ENCODE peak calls at places on chromosomes 12 and 14, in eight cellular contexts. C, S, T, H, P, I, B and U are unnamed samples.

GRCh38 chr12:70196732-70197361 is 46.4 kb upstream of the CNOT2 start:
- DNase-seq in C (no peak), S (no peak), T (no peak), H (no peak), P (no peak), I (no peak), B (no peak), U (no peak)

GRCh38 chr12:113305281-113305856 is 29.5 kb downstream of the SLC8B1 start:
- DNase-seq in C (no peak), S (no peak), T (no peak), H (no peak), P (no peak), I (no peak), B (no peak), U (no peak)

GRCh38 chr12:70815866-70816470 is 104.6 kb downstream of the PTPRR start:
- DNase-seq in C (no peak), S (no peak), T (no peak), H (no peak), P (no peak), I (no peak), B (no peak), U (no peak)

GRCh38 chr12:132189378-132190011 is 45.2 kb downstream of the NOC4L start:
- DNase-seq in C (peak), S (peak), T (peak), H (peak), P (peak), I (peak), B (peak), U (peak)

GRCh38 chr12:112008918-112009317 is 4.0 kb downstream of the TMEM116 start:
- DNase-seq in C (no peak), S (no peak), T (no peak), H (no peak), P (no peak), I (no peak), B (no peak), U (no peak)

GRCh38 chr14:54625158-54625557 is 58.2 kb downstream of the SAMD4A start:
- DNase-seq in C (no peak), S (no peak), T (no peak), H (no peak), P (no peak), I (no peak), B (no peak), U (no peak)

GRCh38 chr12:42484996-42485395 is 104.5 kb downstream of the PRICKLE1 start:
- DNase-seq in C (no peak), S (no peak), T (no peak), H (no peak), P (no peak), I (no peak), B (no peak), U (no peak)

GRCh38 chr12:102496571-102496970 is 16.2 kb upstream of the IGF1 start:
- DNase-seq in C (no peak), S (no peak), T (no peak), H (no peak), P (no peak), I (no peak), B (no peak), U (no peak)

GRCh38 chr12:39672976-39673375 is 53.4 kb upstream of the ABCD2 start:
- DNase-seq in C (no peak), S (no peak), T (no peak), H (no peak), P (no peak), I (no peak), B (no peak), U (no peak)

GRCh38 chr12:105907982-105908381 is 230.8 kb downstream of the NUAK1 start:
- DNase-seq in C (no peak), S (no peak), T (no peak), H (no peak), P (no peak), I (no peak), B (no peak), U (no peak)

GRCh38 chr12:49548822-49549648 is 10.2 kb downstream of the KCNH3 start:
- DNase-seq in C (no peak), S (peak), T (no peak), H (peak), P (no peak), I (peak), B (no peak), U (no peak)

GRCh38 chr12:76266797-76267196 is 81.4 kb downstream of the BBS10 start:
- DNase-seq in C (no peak), S (no peak), T (peak), H (no peak), P (no peak), I (no peak), B (peak), U (no peak)

GRCh38 chr12:91985002-91985767 is 160.5 kb downstream of the BTG1 start:
- DNase-seq in C (no peak), S (no peak), T (no peak), H (no peak), P (no peak), I (no peak), B (no peak), U (no peak)

GRCh38 chr12:32666510-32666909 is 12.6 kb upstream of the DNM1L start:
- DNase-seq in C (no peak), S (no peak), T (no peak), H (no peak), P (no peak), I (no peak), B (no peak), U (no peak)

GRCh38 chr12:110636516-110636915 is 22.6 kb downstream of the TCTN1 start:
- DNase-seq in C (no peak), S (no peak), T (no peak), H (no peak), P (peak), I (no peak), B (no peak), U (peak)

GRCh38 chr14:21100931-21101330 is at the start of gene TMEM253:
- DNase-seq in C (no peak), S (no peak), T (no peak), H (no peak), P (no peak), I (no peak), B (no peak), U (no peak)

GRCh38 chr14:52103416-52103815 is 34.6 kb upstream of the NID2 start:
- DNase-seq in C (no peak), S (no peak), T (no peak), H (no peak), P (no peak), I (no peak), B (no peak), U (no peak)

GRCh38 chr14:68961781-68962584 is 17.1 kb downstream of the ACTN1 start:
- DNase-seq in C (no peak), S (no peak), T (no peak), H (no peak), P (no peak), I (peak), B (no peak), U (no peak)

GRCh38 chr12:100767950-100768349 is 26.6 kb upstream of the ANO4 start:
- DNase-seq in C (no peak), S (no peak), T (no peak), H (no peak), P (no peak), I (no peak), B (no peak), U (no peak)

GRCh38 chr12:46983959-46984833 is 95.2 kb upstream of the PCED1B start:
- DNase-seq in C (peak), S (no peak), T (no peak), H (peak), P (peak), I (peak), B (no peak), U (peak)

DNA sequence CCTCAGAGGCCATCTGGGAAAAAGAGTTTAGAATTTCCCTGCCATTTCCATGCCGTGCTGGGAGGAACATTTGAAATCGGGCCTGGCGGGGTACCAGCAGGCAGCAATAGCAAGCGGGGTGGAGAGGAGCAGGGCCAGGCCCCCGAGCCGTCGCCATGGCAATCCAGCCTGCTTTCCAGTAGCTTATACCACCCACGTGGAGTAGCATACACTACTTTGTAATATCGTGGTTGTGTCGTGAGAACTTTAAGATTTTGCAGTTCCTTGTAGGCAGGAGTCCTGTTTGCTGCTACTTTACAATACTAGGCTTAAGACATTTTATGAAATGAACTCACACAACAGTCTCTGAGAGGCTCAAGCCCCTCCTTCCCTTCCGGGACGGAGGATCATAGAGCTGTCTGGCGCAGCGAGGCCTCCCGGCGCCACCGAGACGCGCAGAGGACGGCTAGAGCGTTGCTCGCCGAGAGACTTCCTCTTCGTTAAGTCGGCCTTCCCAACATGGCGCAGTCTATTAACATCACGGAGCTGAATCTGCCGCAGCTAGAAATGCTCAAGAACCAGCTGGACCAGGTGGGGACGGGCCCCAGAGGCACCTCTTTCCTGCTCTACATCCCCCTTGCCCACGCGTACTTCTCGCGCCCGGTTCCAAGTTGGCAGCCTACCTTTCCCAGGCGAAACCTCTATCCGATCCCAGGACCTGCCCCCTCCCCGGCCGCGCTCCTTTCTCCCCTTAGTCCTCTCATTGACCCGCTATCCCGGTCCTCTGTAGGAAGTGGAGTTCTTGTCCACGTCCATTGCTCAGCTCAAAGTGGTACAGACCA is at the start of gene PFDN5:
- DNase-seq in C (peak), S (peak), T (peak), H (peak), P (peak), I (peak), B (peak), U (peak)
- TF ChIP-seq CTCF in C (no peak), S (no peak), T (no peak), H (no peak), P (no peak), I (no peak), B (peak), U (no peak)

DNA sequence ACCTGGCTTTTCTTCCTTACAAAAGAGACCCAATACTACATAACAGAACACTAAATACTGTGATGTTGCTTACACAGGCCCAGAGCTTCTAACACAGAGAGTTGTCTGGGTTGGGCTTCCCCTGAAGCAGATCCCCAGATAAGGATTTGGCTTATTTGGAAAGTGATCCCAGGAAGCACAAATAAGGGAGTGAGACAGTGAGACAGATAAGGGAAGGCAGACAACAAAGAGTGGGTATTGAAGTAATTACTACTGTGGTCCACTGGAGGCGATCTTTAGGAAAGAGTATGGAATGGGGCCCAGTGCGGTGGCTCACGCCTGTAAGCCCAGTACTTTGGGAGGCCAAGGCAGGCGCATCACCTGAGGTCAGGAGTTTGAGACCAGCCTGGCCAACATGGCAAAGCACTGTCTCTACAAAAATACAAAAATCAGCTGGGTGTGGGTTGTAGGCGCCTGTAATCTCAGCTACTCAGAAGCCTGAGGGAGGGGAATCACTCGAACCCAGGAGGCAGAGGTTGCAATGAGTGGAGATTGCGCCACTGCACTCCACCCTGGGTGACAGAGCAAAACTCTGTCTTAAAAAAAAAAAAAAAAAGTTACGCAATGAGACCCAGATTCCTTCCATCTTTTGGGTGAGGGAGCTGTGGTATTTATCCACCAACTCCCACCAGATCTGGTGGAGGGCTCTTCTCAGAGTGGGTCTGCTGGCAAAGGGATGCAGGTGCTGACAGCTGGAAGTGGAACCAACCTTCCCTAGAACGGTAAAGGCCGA is 10.2 kb upstream of the C12orf43 start:
- DNase-seq in C (no peak), S (no peak), T (no peak), H (no peak), P (no peak), I (no peak), B (peak), U (no peak)
- TF ChIP-seq CTCF in C (peak), S (no peak), T (no peak), H (no peak), P (no peak), I (no peak), B (no peak), U (no peak)

GRCh38 chr14:75981826-75982723 is at the start of gene TGFB3:
- DNase-seq in C (peak), S (peak), T (peak), H (peak), P (peak), I (peak), B (peak), U (peak)

GRCh38 chr14:75981426-75981825 is 369 bp downstream of the TGFB3 start:
- DNase-seq in C (no peak), S (no peak), T (no peak), H (no peak), P (peak), I (peak), B (no peak), U (peak)

GRCh38 chr14:75984674-75985073 is 889 bp upstream of the IFT43 start:
- DNase-seq in C (no peak), S (no peak), T (no peak), H (no peak), P (no peak), I (no peak), B (no peak), U (no peak)

GRCh38 chr14:75980856-75981255 is 939 bp downstream of the TGFB3 start:
- DNase-seq in C (no peak), S (peak), T (no peak), H (no peak), P (no peak), I (no peak), B (no peak), U (no peak)

GRCh38 chr14:75982724-75983358 is 1.0 kb upstream of the TGFB3 start:
- DNase-seq in C (no peak), S (no peak), T (peak), H (no peak), P (no peak), I (no peak), B (peak), U (no peak)
- TF ChIP-seq CTCF in C (peak), S (no peak), T (no peak), H (no peak), P (no peak), I (peak), B (no peak), U (no peak)

DNA sequence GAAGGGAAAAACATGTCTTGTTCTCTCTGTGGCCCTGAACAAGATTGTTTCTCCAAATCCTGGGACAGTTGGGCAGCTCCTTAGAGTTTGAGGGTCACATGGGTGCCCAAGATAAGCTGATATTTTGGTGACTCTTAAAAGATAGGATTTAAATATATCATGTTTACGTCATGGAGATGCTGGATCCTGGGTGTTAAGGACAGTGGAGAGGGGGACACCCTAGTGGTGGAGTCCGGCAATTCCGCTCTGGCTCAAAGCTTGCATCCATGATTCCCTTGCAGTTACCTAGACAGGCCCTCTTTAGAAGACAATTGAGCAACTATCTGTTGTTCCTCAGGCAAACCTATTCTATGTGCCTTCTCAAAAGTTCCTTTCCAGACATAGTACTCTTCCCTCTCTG is 101.8 kb downstream of the CMKLR1 start:
- DNase-seq in C (no peak), S (no peak), T (no peak), H (no peak), P (peak), I (no peak), B (no peak), U (no peak)
- TF ChIP-seq CTCF in C (peak), S (no peak), T (no peak), H (peak), P (peak), I (peak), B (no peak), U (no peak)

GRCh38 chr14:106883218-106883692 is 1356.9 kb downstream of the TMEM121 start:
- DNase-seq in C (no peak), S (no peak), T (no peak), H (no peak), P (peak), I (peak), B (no peak), U (no peak)
- TF ChIP-seq CTCF in C (peak), S (peak), T (peak), H (peak), P (peak), I (no peak), B (peak), U (peak)

GRCh38 chr12:109244043-109244442 is 65.0 kb downstream of the FOXN4 start:
- DNase-seq in C (no peak), S (no peak), T (no peak), H (no peak), P (no peak), I (no peak), B (no peak), U (no peak)
- TF ChIP-seq CTCF in C (no peak), S (no peak), T (no peak), H (no peak), P (no peak), I (no peak), B (no peak), U (no peak)

DNA sequence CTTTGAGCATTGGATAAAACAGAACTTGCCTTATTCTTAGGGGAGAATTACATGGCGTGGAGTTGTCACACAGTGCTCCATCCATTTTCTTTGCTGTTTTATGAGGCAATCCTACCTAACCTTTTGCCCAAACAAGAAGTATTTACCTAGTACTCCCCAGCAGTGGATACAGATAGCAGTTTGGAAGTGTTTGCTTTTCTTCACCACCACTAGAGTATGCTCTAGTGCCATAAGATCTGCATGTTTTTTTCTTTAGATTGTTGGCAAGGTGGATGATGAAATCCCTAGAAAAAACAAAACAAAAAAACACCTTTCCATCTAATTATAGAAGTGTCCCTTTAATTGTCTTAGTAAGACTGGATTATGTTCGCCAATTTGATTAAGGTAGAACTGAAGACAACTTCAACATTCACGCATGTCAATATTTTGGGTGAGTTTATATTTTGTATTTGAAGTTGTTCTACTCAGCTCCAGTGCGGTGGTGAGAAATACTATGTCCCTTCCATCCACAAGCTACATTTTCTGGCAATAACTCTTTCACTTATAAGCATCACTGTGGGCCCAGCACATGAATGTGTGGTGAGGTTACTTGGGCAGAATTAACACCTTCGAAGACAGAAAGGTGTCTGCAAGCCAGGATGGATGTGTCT is 23.6 kb upstream of the TMEM260 start:
- DNase-seq in C (no peak), S (no peak), T (no peak), H (no peak), P (peak), I (no peak), B (no peak), U (peak)
- TF ChIP-seq CTCF in C (peak), S (no peak), T (no peak), H (no peak), P (peak), I (peak), B (peak), U (peak)

DNA sequence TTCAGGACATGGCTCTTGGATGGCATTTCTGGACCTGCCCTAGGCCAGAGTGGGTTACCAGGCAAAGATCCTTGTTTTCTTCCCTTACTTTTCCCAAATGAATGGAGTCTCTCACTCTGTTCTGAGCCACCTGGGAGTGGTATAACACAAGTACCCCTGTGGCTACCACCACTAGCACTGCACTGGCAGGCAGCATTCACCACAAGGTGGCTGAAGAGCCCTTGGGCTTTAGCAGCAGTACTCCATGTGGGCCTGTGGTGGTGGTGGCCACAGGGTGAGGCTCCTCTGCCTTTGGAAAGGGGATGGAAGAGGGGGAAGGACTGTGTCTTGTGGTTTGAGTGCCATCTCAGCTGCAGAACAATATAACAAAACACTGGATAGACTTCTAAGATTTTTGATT is 38.0 kb upstream of the LMNTD1 start:
- DNase-seq in C (no peak), S (no peak), T (no peak), H (peak), P (no peak), I (no peak), B (no peak), U (no peak)
- TF ChIP-seq CTCF in C (no peak), S (no peak), T (no peak), H (no peak), P (no peak), I (no peak), B (no peak), U (no peak)

DNA sequence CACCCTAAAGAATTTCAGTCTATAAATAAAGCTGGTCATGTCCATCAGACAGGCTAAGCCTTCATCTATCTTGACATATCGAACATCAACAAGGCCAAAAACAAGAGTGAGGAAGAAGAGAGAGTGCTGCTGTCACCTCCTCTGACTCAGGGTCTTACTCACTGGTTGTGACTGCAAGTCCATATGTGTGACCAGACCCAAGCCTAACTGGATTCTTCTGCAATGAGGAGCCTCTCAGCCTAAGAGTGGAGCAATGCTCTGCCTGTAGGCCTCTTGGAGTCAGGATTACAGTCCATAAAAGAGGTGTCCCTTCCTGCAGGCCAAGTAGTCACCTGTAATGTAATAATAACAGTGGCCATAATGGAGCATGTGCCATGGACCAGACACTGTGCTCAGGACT is 121.2 kb upstream of the SLC35F4 start:
- DNase-seq in C (no peak), S (no peak), T (no peak), H (no peak), P (no peak), I (no peak), B (no peak), U (no peak)
- TF ChIP-seq CTCF in C (no peak), S (no peak), T (no peak), H (no peak), P (no peak), I (no peak), B (no peak), U (no peak)